ENCODE peak calls at places on chromosome 21, in five cellular contexts. P, H, I, U and O are unnamed samples.

GRCh38 chr21:42490735-42491134 is 5.3 kb downstream of the RSPH1 start:
- DNase-seq in P (no peak), H (no peak), I (no peak), U (no peak), O (no peak)

GRCh38 chr21:33881689-33882440 is 33.7 kb downstream of the ATP5PO start:
- DNase-seq in P (no peak), H (no peak), I (no peak), U (no peak), O (no peak)

GRCh38 chr21:37790905-37791304 is 125.4 kb downstream of the KCNJ6 start:
- DNase-seq in P (no peak), H (no peak), I (no peak), U (no peak), O (no peak)

GRCh38 chr21:46555678-46556077 is 49.2 kb downstream of the S100B start:
- DNase-seq in P (no peak), H (no peak), I (no peak), U (no peak), O (no peak)

GRCh38 chr21:27258222-27258621 is 291.3 kb upstream of the ADAMTS5 start:
- DNase-seq in P (no peak), H (no peak), I (no peak), U (no peak), O (no peak)

GRCh38 chr21:24939288-24939687 is 668.0 kb downstream of the MRPL39 start:
- DNase-seq in P (no peak), H (no peak), I (no peak), U (no peak), O (no peak)

GRCh38 chr21:32484706-32485380 is 72.3 kb downstream of the EVA1C start:
- DNase-seq in P (peak), H (no peak), I (no peak), U (no peak), O (no peak)

GRCh38 chr21:42002421-42002958 is 7.7 kb downstream of the ZBTB21 start:
- DNase-seq in P (no peak), H (no peak), I (peak), U (peak), O (no peak)

GRCh38 chr21:42496839-42497202 is 797 bp upstream of the RSPH1 start:
- DNase-seq in P (no peak), H (no peak), I (no peak), U (no peak), O (no peak)

GRCh38 chr21:30240661-30241060 is 24.8 kb upstream of the CLDN8 start:
- DNase-seq in P (no peak), H (no peak), I (no peak), U (no peak), O (no peak)

GRCh38 chr21:44378646-44379581 is 25.5 kb downstream of the TRPM2 start:
- DNase-seq in P (no peak), H (no peak), I (no peak), U (no peak), O (no peak)

GRCh38 chr21:35825954-35826353 is 234.4 kb downstream of the SETD4 start:
- DNase-seq in P (no peak), H (no peak), I (no peak), U (no peak), O (no peak)

GRCh38 chr21:45613396-45613795 is 30.1 kb upstream of the PCBP3 start:
- DNase-seq in P (no peak), H (no peak), I (no peak), U (no peak), O (no peak)

GRCh38 chr21:31733521-31734149 is 1.7 kb upstream of the SCAF4 start:
- DNase-seq in P (no peak), H (no peak), I (no peak), U (no peak), O (no peak)

GRCh38 chr21:46622226-46622625 is 13.2 kb upstream of the PRMT2 start:
- DNase-seq in P (peak), H (peak), I (no peak), U (no peak), O (peak)

GRCh38 chr21:21463456-21463855 is 465.2 kb downstream of the NCAM2 start:
- DNase-seq in P (no peak), H (peak), I (no peak), U (no peak), O (no peak)

GRCh38 chr21:35011681-35012080 is 37.4 kb downstream of the RUNX1 start:
- DNase-seq in P (no peak), H (no peak), I (no peak), U (no peak), O (no peak)

GRCh38 chr21:17712887-17713286 is 100.2 kb upstream of the BTG3 start:
- DNase-seq in P (no peak), H (no peak), I (no peak), U (no peak), O (no peak)